ENCODE peak calls at places on chromosomes 2 and 18, in five cellular contexts. I is gastrocnemius medialis, Q is HCT116, X is upper lobe of left lung, H is A549. V is an unnamed sample.

GRCh38 chr2:86396304-86396785 is 44.8 kb upstream of the KDM3A start:
- ATAC-seq in I (peak), Q (peak), X (peak), H (peak), V (peak)

GRCh38 chr2:181517685-181518301 is 60.6 kb downstream of the ITGA4 start:
- ATAC-seq in I (no peak), Q (no peak), X (no peak), H (no peak), V (no peak)

GRCh38 chr2:108280466-108280865 is 8.2 kb upstream of the SULT1C2 start:
- ATAC-seq in I (no peak), Q (no peak), X (no peak), H (no peak), V (no peak)

GRCh38 chr2:85414761-85415498 is 3.6 kb upstream of the SH2D6 start:
- ATAC-seq in I (no peak), Q (no peak), X (no peak), H (no peak), V (no peak)

GRCh38 chr2:98277156-98277859 is 68.9 kb upstream of the CNGA3 start:
- ATAC-seq in I (no peak), Q (no peak), X (no peak), H (no peak), V (no peak)

GRCh38 chr18:48735070-48735676 is 196.3 kb downstream of the CTIF start:
- ATAC-seq in I (peak), Q (peak), X (no peak), H (no peak), V (no peak)

GRCh38 chr18:57131782-57132181 is 15.1 kb upstream of the BOD1L2 start:
- ATAC-seq in I (no peak), Q (no peak), X (no peak), H (no peak), V (no peak)

GRCh38 chr18:32920796-32921787 is 148.3 kb upstream of the KLHL14 start:
- ATAC-seq in I (no peak), Q (no peak), X (no peak), H (peak), V (no peak)

GRCh38 chr2:54772531-54772930 is 49.1 kb downstream of the EML6 start:
- ATAC-seq in I (no peak), Q (peak), X (no peak), H (no peak), V (no peak)

GRCh38 chr18:54828986-54829385 is 709 bp downstream of the RAB27B start:
- ATAC-seq in I (no peak), Q (no peak), X (no peak), H (no peak), V (no peak)

GRCh38 chr2:46793423-46794416 is 121.9 kb downstream of the MCFD2 start:
- ATAC-seq in I (no peak), Q (no peak), X (peak), H (no peak), V (no peak)

GRCh38 chr18:44909191-44909719 is 228.6 kb downstream of the SETBP1 start:
- ATAC-seq in I (peak), Q (no peak), X (no peak), H (no peak), V (peak)

GRCh38 chr2:176491172-176491904 is 222.1 kb downstream of the MTX2 start:
- ATAC-seq in I (peak), Q (no peak), X (peak), H (no peak), V (peak)

GRCh38 chr2:33209976-33210375 is 263.2 kb downstream of the LTBP1 start:
- ATAC-seq in I (no peak), Q (no peak), X (no peak), H (no peak), V (no peak)

GRCh38 chr2:153871231-153872221 is at the start of gene GALNT13:
- ATAC-seq in I (no peak), Q (no peak), X (peak), H (peak), V (peak)

GRCh38 chr2:227411320-227411989 is 23.7 kb upstream of the SCYGR1 start:
- ATAC-seq in I (no peak), Q (no peak), X (no peak), H (no peak), V (no peak)

GRCh38 chr2:221346411-221346810 is 225.7 kb downstream of the EPHA4 start:
- ATAC-seq in I (no peak), Q (no peak), X (no peak), H (no peak), V (no peak)

GRCh38 chr18:8020133-8020846 is 453.2 kb downstream of the PTPRM start:
- ATAC-seq in I (no peak), Q (no peak), X (no peak), H (no peak), V (no peak)

GRCh38 chr2:152350155-152350679 is 15.2 kb downstream of the FMNL2 start:
- ATAC-seq in I (no peak), Q (no peak), X (no peak), H (no peak), V (no peak)

GRCh38 chr2:152347076-152347475 is 12.1 kb downstream of the FMNL2 start:
- ATAC-seq in I (no peak), Q (peak), X (no peak), H (no peak), V (no peak)

GRCh38 chr2:152352616-152353015 is 17.6 kb downstream of the FMNL2 start:
- ATAC-seq in I (no peak), Q (no peak), X (no peak), H (no peak), V (no peak)

GRCh38 chr2:152348388-152348787 is 13.4 kb downstream of the FMNL2 start:
- ATAC-seq in I (peak), Q (no peak), X (no peak), H (peak), V (no peak)

DNA sequence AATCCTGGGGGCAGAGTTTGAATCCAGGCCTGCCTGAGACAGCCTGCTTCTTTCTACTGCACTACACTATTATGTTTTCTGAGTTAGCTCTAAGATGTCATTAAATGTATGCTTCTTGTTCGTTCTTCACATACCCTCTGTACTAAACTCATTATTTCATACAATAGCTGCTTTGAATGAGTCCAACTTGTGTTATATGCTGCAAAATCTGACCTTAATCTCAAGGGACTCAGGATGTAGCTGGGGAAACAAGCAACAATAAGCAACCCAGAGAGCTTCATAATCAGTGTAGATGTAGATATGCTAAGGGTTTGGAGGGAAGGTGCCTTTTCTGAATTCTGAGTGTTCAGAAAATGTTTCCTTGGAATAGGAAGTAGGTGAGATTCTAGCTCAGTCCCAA is 14.4 kb downstream of the FMNL2 start:
- ATAC-seq in I (no peak), Q (no peak), X (no peak), H (no peak), V (no peak)
- H3K27ac ChIP-seq in I (no peak), Q (no peak), X (no peak), H (no peak), V (no peak)

GRCh38 chr2:105378921-105379383 is 19.9 kb downstream of the FHL2 start:
- ATAC-seq in I (no peak), Q (no peak), X (no peak), H (no peak), V (no peak)

GRCh38 chr2:105379741-105380186 is 19.1 kb downstream of the FHL2 start:
- ATAC-seq in I (peak), Q (no peak), X (no peak), H (no peak), V (no peak)

GRCh38 chr2:105380432-105381118 is 18.3 kb downstream of the FHL2 start:
- ATAC-seq in I (no peak), Q (no peak), X (no peak), H (no peak), V (peak)

GRCh38 chr2:105382177-105382576 is 16.7 kb downstream of the FHL2 start:
- ATAC-seq in I (no peak), Q (no peak), X (no peak), H (no peak), V (no peak)

DNA sequence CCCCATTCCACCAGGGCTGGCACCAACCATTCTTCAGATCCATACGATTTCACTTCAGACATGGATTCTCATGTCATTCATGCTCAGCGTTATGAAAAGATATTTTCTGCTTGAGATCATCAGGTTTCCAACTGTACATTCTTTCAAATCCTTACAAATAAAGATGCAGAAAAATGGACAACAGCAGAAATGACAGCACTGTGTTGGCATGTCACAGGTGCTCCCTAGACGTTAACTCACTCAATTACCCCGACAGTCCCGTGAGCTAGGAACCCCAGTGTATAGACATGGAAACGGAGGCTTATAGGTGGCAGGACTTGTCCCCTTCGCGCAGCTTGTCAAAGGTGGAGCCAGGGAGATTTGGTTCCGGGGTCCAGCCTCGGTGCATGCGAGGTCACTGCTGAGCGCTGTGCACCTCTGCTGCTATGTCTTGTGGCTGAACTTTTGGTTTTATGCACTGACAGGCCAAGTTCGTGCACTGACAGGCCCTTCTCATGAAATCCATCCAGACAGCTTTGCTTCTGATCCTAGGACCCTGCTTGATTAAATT is 17.7 kb downstream of the FHL2 start:
- ATAC-seq in I (no peak), Q (no peak), X (no peak), H (no peak), V (peak)
- TF ChIP-seq POLR2A in I (no peak), Q (no peak), X (no peak), H (no peak), V (no peak)

GRCh38 chr18:2955966-2956521 is 56.9 kb downstream of the LPIN2 start:
- ATAC-seq in I (no peak), Q (no peak), X (no peak), H (no peak), V (no peak)
- H3K27ac ChIP-seq in I (no peak), Q (no peak), X (no peak), H (no peak), V (no peak)

DNA sequence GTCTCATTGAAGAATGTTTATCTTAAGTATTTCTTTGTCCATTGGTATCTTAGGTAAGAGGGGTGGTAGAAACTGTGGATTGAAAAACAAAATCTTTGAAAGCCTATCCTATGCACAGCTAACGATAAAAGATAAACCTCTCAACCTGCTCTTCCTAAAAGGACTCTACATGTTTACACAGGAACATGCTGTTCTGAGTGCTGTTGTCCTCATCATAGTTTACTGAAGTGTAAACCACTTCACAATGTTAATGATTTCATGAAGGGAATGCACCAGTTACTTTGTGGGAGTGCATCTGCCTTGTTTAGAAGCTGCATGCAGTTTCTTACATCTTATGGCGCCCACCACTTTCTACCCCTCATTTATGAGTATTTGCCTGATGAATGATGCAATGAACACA is 1.2 kb downstream of the ACMSD start:
- ATAC-seq in I (no peak), Q (no peak), X (no peak), H (no peak), V (no peak)
- TF ChIP-seq POLR2A in I (no peak), Q (no peak), X (no peak), H (no peak), V (no peak)

DNA sequence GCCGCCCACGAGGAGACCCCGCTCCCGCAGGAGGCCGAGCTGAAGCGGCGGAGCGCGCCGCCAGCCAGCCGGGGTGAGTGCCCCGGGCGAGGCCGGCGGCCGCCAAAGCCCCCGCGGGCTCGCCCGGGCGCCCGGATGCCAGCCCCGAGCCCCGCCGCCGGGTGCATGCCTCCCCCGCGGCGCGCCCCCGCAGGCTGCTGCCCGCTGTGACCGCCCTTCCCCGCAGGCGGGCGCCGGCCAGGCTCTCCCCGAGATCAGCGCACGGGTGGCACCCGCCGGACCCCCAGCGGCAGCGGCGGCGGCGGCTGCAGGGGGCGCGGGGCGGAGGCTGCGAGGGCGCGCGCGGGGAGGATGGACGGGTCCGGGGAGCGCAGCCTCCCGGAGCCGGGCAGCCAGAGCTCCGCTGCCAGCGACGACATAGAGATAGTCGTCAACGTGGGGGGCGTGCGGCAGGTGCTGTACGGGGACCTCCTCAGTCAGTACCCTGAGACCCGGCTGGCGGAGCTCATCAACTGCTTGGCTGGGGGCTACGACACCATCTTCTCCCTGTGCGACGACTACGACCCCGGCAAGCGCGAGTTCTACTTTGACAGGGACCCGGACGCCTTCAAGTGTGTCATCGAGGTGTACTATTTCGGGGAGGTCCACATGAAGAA is 470 bp downstream of the KCNF1 start:
- ATAC-seq in I (no peak), Q (no peak), X (no peak), H (peak), V (peak)
- H3K27ac ChIP-seq in I (no peak), Q (no peak), X (no peak), H (peak), V (peak)

GRCh38 chr2:201114846-201115245 is 1.1 kb upstream of the CFLAR start:
- ATAC-seq in I (no peak), Q (no peak), X (no peak), H (no peak), V (no peak)

GRCh38 chr2:201118121-201118956 is 2.4 kb downstream of the CFLAR start:
- ATAC-seq in I (peak), Q (peak), X (peak), H (peak), V (peak)

GRCh38 chr2:201116959-201117734 is 1.2 kb downstream of the CFLAR start:
- ATAC-seq in I (peak), Q (peak), X (peak), H (peak), V (peak)

GRCh38 chr2:201114350-201114749 is 1.6 kb upstream of the CFLAR start:
- ATAC-seq in I (no peak), Q (no peak), X (no peak), H (no peak), V (no peak)

GRCh38 chr2:201116115-201116958 is at the start of gene CFLAR:
- ATAC-seq in I (peak), Q (peak), X (peak), H (peak), V (peak)
- TF ChIP-seq POLR2A in I (peak), Q (peak), X (peak), H (peak), V (peak)

DNA sequence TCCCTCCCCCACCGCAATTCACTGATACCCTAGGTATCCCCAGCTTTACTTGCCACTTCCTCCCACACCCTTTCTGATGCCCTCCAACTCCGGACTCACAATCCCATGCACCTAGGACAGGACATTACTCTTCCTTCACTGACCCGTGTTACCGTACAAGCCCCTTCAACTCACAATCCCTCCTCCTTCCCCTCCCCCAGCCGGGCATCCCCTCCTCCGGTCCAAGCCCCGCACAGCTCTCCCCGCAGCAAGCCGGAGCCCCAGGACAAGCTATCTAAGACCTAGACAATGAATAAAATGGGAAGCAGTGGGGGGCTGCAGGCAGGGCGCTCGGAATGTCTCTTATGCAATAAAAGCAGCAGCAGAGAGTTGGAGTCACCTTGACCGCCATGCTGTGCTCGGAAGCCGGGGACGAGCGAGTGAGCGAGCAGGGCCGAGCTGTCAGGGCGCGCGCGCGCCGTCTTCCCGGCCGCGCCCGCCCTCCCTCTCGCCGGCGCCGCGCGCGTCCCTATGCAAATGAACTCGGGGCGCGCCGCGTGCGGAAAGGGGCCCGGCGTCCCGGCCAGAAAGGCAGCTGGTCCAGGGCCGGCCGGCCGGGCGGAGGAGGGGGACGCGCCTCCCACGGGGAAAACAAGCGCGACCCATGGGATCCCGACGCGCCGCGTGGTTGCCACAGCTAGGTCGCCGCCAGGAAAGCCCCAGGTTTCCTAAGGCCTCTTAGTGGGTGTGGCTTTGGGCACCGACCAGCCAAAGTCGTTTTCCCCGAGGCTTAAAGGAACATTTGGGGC is at the start of gene SLC25A12:
- ATAC-seq in I (peak), Q (peak), X (peak), H (peak), V (peak)
- H3K27ac ChIP-seq in I (peak), Q (peak), X (peak), H (peak), V (peak)

GRCh38 chr2:19346983-19347618 is 11.3 kb downstream of the OSR1 start:
- ATAC-seq in I (no peak), Q (no peak), X (no peak), H (no peak), V (no peak)

GRCh38 chr2:19348692-19349091 is 9.7 kb downstream of the OSR1 start:
- ATAC-seq in I (no peak), Q (no peak), X (no peak), H (no peak), V (no peak)

GRCh38 chr2:19350678-19351401 is 7.6 kb downstream of the OSR1 start:
- ATAC-seq in I (no peak), Q (no peak), X (no peak), H (no peak), V (no peak)

GRCh38 chr2:19349911-19350677 is 8.3 kb downstream of the OSR1 start:
- ATAC-seq in I (no peak), Q (peak), X (peak), H (no peak), V (peak)

DNA sequence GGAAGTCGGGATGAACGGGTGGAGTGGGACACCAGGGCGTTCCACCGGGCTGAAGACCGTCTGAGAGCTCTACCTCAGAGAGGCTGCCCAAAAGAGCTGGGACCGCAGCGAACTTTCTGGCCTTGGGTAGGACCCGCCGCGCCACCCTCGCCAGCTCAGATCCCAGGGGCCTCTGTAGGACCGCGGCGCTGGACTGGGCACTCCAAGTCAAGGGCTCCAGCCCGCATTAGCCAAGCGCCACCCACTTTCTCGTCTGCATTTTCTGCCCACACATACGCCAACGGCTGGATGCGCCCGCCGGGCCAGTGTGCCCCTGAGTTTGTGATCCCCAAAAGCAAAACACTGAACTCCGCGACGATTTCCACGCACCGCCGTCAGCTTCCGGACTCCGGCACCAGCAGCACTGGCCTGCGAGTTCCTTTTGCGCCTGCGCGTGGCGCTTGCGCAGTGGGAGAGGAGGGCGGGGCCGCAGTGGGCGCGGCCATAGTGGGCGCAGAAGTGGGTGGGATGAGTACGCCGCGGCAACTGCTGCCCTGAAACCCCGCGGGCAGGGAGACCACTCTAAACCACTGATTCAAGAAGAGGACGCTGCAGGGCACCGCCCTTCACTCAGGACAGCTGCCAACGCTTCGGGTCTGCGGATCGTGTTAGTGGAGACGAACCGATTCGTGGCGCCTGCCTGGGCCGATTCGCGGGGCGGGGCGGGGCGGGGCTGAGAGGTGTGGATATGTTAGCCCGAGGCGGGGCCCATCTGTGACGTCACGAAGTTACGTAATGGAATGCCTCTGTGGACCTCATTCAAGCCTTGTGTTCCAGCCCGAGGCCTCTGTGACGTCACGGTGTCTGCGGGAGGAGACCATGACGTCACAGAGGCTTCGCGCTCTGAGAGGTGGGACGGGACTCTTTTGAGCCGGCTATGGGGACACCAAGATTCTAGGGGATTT is 10.5 kb downstream of the OSR1 start:
- ATAC-seq in I (peak), Q (peak), X (peak), H (peak), V (peak)
- TF ChIP-seq POLR2A in I (peak), Q (peak), X (peak), H (peak), V (peak)

DNA sequence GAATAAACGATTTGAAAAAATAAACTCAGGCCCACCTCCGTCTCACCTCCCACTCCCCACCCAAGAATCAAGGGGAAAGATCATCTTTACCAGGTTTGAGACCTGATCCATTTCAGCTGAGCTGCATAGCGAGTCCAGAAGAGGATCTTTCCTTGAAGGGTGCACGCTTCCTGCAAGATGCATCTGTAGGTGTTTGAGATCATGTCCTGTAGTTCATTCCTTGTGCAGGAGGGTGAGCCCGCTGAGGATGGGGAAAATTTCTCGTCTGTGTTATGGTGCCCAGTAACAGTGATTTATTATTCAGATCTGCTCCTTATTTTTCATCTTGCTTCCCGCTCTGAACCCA is 642 bp downstream of the TMEM169 start:
- ATAC-seq in I (no peak), Q (no peak), X (no peak), H (peak), V (no peak)
- H3K27ac ChIP-seq in I (no peak), Q (no peak), X (peak), H (peak), V (no peak)

V was measured in gastroesophageal sphincter.